ENCODE peak calls at places on chromosome 9, in four cellular contexts. A is keratinocyte, E is neural crest cell, R is progenitor cell of endocrine pancreas. J is an unnamed sample.

GRCh38 chr9:86633904-86634303 is 279.7 kb upstream of the TUT7 start:
- DNase-seq in A (no peak), R (no peak), E (no peak), J (no peak)

GRCh38 chr9:4235951-4236804 is 63.7 kb downstream of the GLIS3 start:
- DNase-seq in E (no peak), A (no peak), R (peak), J (no peak)

GRCh38 chr9:92917176-92917800 is 30.0 kb upstream of the FGD3 start:
- DNase-seq in R (no peak), E (no peak), A (no peak), J (no peak)

GRCh38 chr9:100492952-100493351 is 20.0 kb downstream of the TMEFF1 start:
- DNase-seq in A (no peak), R (no peak), E (no peak), J (no peak)

GRCh38 chr9:3526903-3527652 is 1.3 kb upstream of the RFX3 start:
- DNase-seq in E (no peak), A (no peak), R (no peak), J (no peak)

GRCh38 chr9:89677696-89678393 is 73.0 kb downstream of the GADD45G start:
- DNase-seq in A (no peak), E (peak), R (no peak), J (no peak)

GRCh38 chr9:19424176-19424779 is 15.5 kb downstream of the ACER2 start:
- DNase-seq in E (no peak), R (no peak), A (no peak), J (no peak)

GRCh38 chr9:130036099-130036498 is 6.9 kb downstream of the FNBP1 start:
- DNase-seq in A (no peak), E (no peak), R (no peak), J (no peak)

GRCh38 chr9:33040792-33041458 is 15.9 kb downstream of the DNAJA1 start:
- DNase-seq in R (no peak), A (no peak), E (no peak), J (no peak)

GRCh38 chr9:133375116-133375723 is 640 bp downstream of the SURF4 start:
- DNase-seq in E (no peak), A (no peak), R (peak), J (peak)

GRCh38 chr9:136397643-136398042 is 2.3 kb downstream of the SNAPC4 start:
- DNase-seq in R (no peak), E (no peak), A (no peak), J (no peak)

GRCh38 chr9:131470581-131470991 is 32.1 kb upstream of the POMT1 start:
- DNase-seq in E (no peak), R (no peak), A (no peak), J (no peak)

GRCh38 chr9:104931256-104931655 is 3.3 kb upstream of the ABCA1 start:
- DNase-seq in E (no peak), R (no peak), A (no peak), J (no peak)

GRCh38 chr9:37293664-37294524 is 128.6 kb upstream of the GRHPR start:
- DNase-seq in E (no peak), A (no peak), R (no peak), J (no peak)

GRCh38 chr9:91047993-91048607 is 246.5 kb downstream of the SYK start:
- DNase-seq in E (no peak), R (no peak), A (no peak), J (no peak)

GRCh38 chr9:133674091-133674490 is 37.9 kb downstream of the DBH start:
- DNase-seq in R (no peak), E (no peak), A (no peak), J (no peak)

GRCh38 chr9:35760651-35761050 is 6.6 kb upstream of the MSMP start:
- DNase-seq in E (no peak), R (no peak), A (no peak), J (peak)

GRCh38 chr9:134644715-134645606 is 3.4 kb downstream of the COL5A1 start:
- DNase-seq in R (no peak), E (no peak), A (peak), J (no peak)

GRCh38 chr9:133162802-133163558 is 734 bp downstream of the GBGT1 start:
- DNase-seq in A (no peak), E (no peak), R (no peak), J (no peak)

GRCh38 chr9:79289856-79290255 is 281.9 kb upstream of the TLE4 start:
- DNase-seq in A (no peak), R (no peak), E (no peak), J (no peak)

GRCh38 chr9:6680797-6681146 is 35.2 kb upstream of the GLDC start:
- DNase-seq in R (no peak), A (no peak), E (no peak), J (peak)

GRCh38 chr9:126638571-126639132 is 24.9 kb downstream of the LMX1B start:
- DNase-seq in A (no peak), R (no peak), E (no peak), J (no peak)

GRCh38 chr9:36597412-36598178 is 24.9 kb downstream of the MELK start:
- DNase-seq in A (no peak), E (no peak), R (no peak), J (peak)

GRCh38 chr9:94631599-94631998 is 7.7 kb downstream of the FBP1 start:
- DNase-seq in R (no peak), A (no peak), E (no peak), J (no peak)

GRCh38 chr9:124853605-124854143 is 414 bp downstream of the WDR38 start:
- DNase-seq in R (no peak), E (no peak), A (no peak), J (no peak)

GRCh38 chr9:6676254-6676928 is 30.9 kb upstream of the GLDC start:
- DNase-seq in E (no peak), A (no peak), R (no peak), J (no peak)

GRCh38 chr9:123250504-123250903 is 17.9 kb downstream of the STRBP start:
- DNase-seq in R (no peak), E (no peak), A (no peak), J (no peak)

GRCh38 chr9:85178486-85178885 is 509.0 kb downstream of the NTRK2 start:
- DNase-seq in E (peak), A (peak), R (no peak), J (peak)

GRCh38 chr9:34630402-34631154 is 1.7 kb upstream of the ARID3C start:
- DNase-seq in E (no peak), R (no peak), A (no peak), J (no peak)

GRCh38 chr9:117305454-117305853 is 109.4 kb downstream of the ASTN2 start:
- DNase-seq in R (no peak), E (no peak), A (no peak), J (no peak)

GRCh38 chr9:94952553-94953373 is 226.3 kb downstream of the AOPEP start:
- DNase-seq in E (no peak), R (no peak), A (no peak), J (peak)

GRCh38 chr9:124708633-124709032 is 62.5 kb downstream of the NR6A1 start:
- DNase-seq in R (no peak), A (no peak), E (no peak), J (no peak)

GRCh38 chr9:123957168-123957721 is 27.3 kb upstream of the DENND1A start:
- DNase-seq in A (no peak), E (no peak), R (no peak), J (no peak)

GRCh38 chr9:8649157-8649556 is 849.6 kb upstream of the DMAC1 start:
- DNase-seq in R (no peak), A (no peak), E (no peak), J (no peak)

GRCh38 chr9:104748359-104749031 is 1.0 kb downstream of the NIPSNAP3A start:
- DNase-seq in E (no peak), R (no peak), A (no peak), J (no peak)

GRCh38 chr9:93808115-93809029 is 146.8 kb downstream of the BARX1 start:
- DNase-seq in E (no peak), R (no peak), A (no peak), J (no peak)

GRCh38 chr9:127569819-127570401 is 42.2 kb upstream of the STXBP1 start:
- DNase-seq in E (no peak), A (no peak), R (no peak), J (no peak)

GRCh38 chr9:73039916-73040263 is 87.0 kb upstream of the ALDH1A1 start:
- DNase-seq in E (no peak), R (no peak), A (no peak), J (no peak)

GRCh38 chr9:27073841-27074728 is 34.9 kb upstream of the TEK start:
- DNase-seq in A (no peak), E (no peak), R (no peak), J (no peak)

J was measured in endothelial cell.